ENCODE peak calls at places on chromosome 22, in five cellular contexts. O, X, U, G and M are unnamed samples.

GRCh38 chr22:45067731-45068130 is 57.9 kb upstream of the PHF21B start:
- DNase-seq in O (no peak), X (no peak), U (no peak), G (no peak), M (no peak)

GRCh38 chr22:45997077-45997774 is 20.3 kb upstream of the WNT7B start:
- DNase-seq in O (peak; percentile 66), X (no peak), U (peak; percentile 63), G (peak; percentile 84), M (no peak)

GRCh38 chr22:12601870-12602779 is 2925.9 kb upstream of the OR11H1 start:
- DNase-seq in O (no peak), X (no peak), U (no peak), G (no peak), M (no peak)

GRCh38 chr22:21567456-21568206 is at the start of gene UBE2L3:
- DNase-seq in O (peak; percentile 61), X (no peak), U (peak; percentile 92), G (peak; percentile 70), M (peak; percentile 72)

GRCh38 chr22:19802881-19803735 is 42.5 kb downstream of the TBX1 start:
- DNase-seq in O (no peak), X (no peak), U (no peak), G (no peak), M (no peak)

GRCh38 chr22:21866821-21867527 is 471 bp downstream of the MAPK1 start:
- DNase-seq in O (peak; percentile 12), X (no peak), U (no peak), G (no peak), M (no peak)

GRCh38 chr22:27989758-27990450 is 70.8 kb upstream of the PITPNB start:
- DNase-seq in O (no peak), X (no peak), U (peak; percentile 24), G (no peak), M (no peak)

GRCh38 chr22:20291604-20292063 is 23.5 kb upstream of the RTN4R start:
- DNase-seq in O (no peak), X (no peak), U (no peak), G (no peak), M (no peak)

GRCh38 chr22:39623603-39624500 is 53.3 kb downstream of the CACNA1I start:
- DNase-seq in O (no peak), X (no peak), U (peak; percentile 59), G (no peak), M (no peak)